ENCODE peak calls at places on chromosomes 12 and 14, in five cellular contexts. C, L, Z, N and F are unnamed samples. For H3K9me3, the result is how much of the 10 kb centered on the place peaks cover.

GRCh38 chr12:75809745-75810144 is 221.8 kb downstream of the PHLDA1 start:
- DNase-seq in C (no peak), Z (no peak), L (no peak), N (no peak), F (no peak)

GRCh38 chr14:22427771-22428228 is 161.2 kb downstream of the DAD1 start:
- DNase-seq in L (peak), C (peak), Z (no peak), N (peak), F (no peak)

GRCh38 chr12:41962171-41962572 is 182.5 kb downstream of the GXYLT1 start:
- DNase-seq in Z (no peak), L (no peak), N (peak), C (peak), F (no peak)

GRCh38 chr14:67265131-67265530 is 23.9 kb downstream of the PALS1 start:
- DNase-seq in Z (no peak), L (peak), C (no peak), N (no peak), F (no peak)

GRCh38 chr14:32933943-32934890 is 4.5 kb upstream of the NPAS3 start:
- DNase-seq in C (peak), N (no peak), L (peak), Z (no peak), F (no peak)

GRCh38 chr14:30883508-30884294 is 9.3 kb downstream of the COCH start:
- DNase-seq in L (no peak), N (no peak), C (no peak), Z (no peak), F (no peak)

GRCh38 chr14:104942586-104942985 is 17.9 kb downstream of the PLD4 start:
- DNase-seq in C (no peak), N (no peak), L (no peak), Z (no peak), F (no peak)

GRCh38 chr14:60647081-60647836 is 2.0 kb downstream of the SIX1 start:
- DNase-seq in L (peak), N (no peak), Z (no peak), C (peak), F (no peak)

GRCh38 chr12:71688961-71689570 is 3.2 kb downstream of the TMEM19 start:
- DNase-seq in N (no peak), L (no peak), Z (no peak), C (no peak), F (no peak)

GRCh38 chr14:53151523-53151866 is 1.6 kb downstream of the DDHD1 start:
- DNase-seq in L (no peak), Z (no peak), N (no peak), C (no peak), F (no peak)

GRCh38 chr12:131092911-131093901 is 139.5 kb downstream of the ADGRD1 start:
- DNase-seq in C (peak), N (no peak), L (no peak), Z (peak), F (no peak)

GRCh38 chr12:121186826-121187225 is 23.1 kb upstream of the P2RX4 start:
- DNase-seq in C (no peak), N (no peak), L (no peak), Z (no peak), F (no peak)

GRCh38 chr12:39440781-39441180 is 2.1 kb downstream of the KIF21A start:
- DNase-seq in Z (no peak), L (no peak), C (no peak), N (no peak), F (no peak)

GRCh38 chr12:125954362-125954761 is 889.1 kb downstream of the AACS start:
- DNase-seq in Z (no peak), C (no peak), N (no peak), L (no peak), F (no peak)
- H3K9me3 ChIP-seq in Z (under half), C (under half), N (under half), L (under half), F (under half)

DNA sequence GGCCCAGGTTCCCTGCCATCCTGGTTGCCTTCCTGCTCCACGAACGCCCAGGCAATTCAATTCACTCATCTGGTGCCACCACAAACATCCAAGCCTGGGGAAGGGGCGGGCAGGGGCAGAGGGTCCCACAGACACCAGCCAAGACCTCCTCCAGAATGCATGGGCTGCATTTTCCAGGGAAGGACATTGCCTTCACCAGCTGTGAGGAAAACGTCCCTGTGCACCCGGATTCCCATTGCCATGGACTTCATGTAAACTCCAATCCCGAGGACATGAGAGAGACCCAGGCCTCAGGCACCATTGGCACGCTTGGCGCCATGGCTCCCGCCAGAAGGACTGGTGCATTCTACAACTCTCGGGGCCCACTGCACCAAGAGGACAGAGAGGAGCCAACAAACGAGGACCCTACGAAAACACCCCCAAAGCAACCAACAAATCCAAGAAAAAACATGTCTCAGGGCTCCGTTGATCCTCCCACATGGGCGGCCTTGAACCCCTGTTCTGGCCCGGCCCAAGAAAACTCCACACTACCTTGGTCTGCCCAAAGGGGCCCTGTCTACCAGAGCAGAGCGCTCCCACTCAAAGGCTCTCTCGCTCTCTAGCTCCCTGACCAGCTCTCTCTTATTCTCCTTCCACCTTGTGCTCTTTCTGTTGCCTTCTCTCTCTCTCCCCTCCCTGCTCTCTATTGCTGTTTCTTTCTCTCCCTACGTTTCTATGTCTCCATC is 183.9 kb downstream of the ALG10 start:
- DNase-seq in C (no peak), Z (no peak), L (no peak), N (no peak), F (no peak)
- H3K9me3 ChIP-seq in C (under half), Z (under half), L (under half), N (under half), F (under half)

GRCh38 chr14:35124127-35124526 is 1.8 kb downstream of the PRORP start:
- DNase-seq in L (no peak), C (no peak), Z (no peak), N (no peak), F (no peak)

GRCh38 chr14:35121887-35122695 is at the start of the genes PPP2R3C and PRORP:
- DNase-seq in N (peak), L (peak), C (peak), Z (peak), F (peak)

GRCh38 chr14:35121026-35121886 is 534 bp downstream of the PPP2R3C start:
- DNase-seq in Z (peak), L (peak), C (peak), N (peak), F (no peak)

GRCh38 chr14:35123388-35123703 is 994 bp downstream of the PRORP start:
- DNase-seq in Z (no peak), N (no peak), C (no peak), L (no peak), F (no peak)

DNA sequence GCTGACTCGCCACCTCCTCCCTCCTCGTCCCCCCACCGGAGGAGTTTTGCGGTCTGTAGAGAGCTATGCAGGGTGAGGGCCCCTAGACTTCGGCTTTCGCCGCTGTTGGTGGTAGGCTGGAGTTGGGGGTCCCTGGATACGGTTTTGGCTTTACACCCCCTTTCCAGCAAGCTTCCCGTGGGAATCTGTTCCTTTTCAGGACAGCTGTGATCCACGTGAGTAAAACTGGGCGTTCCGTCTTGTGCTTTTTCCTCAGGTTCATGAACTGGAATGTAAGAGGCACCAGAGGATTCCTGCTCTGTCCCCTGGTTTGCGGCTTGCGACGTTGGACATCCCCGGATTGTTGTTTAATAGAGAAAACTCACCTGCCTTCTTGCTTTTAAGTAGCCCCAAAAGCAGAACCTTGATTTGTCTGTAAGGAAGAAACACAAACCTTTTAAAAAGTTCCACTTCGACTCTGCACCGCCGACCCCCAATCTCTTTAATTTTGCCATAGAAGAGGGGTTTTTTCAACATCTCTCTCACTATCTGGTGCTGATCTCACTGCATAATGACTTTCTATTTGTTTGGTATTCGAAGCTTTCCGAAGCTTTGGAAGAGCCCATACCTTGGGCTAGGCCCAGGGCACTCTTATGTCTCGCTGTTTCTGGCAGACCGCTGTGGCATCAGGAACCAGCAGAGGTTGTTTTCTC is 490 bp downstream of the PRORP start:
- DNase-seq in N (no peak), C (no peak), L (peak), Z (no peak), F (no peak)
- H3K9me3 ChIP-seq in N (under half), C (under half), L (under half), Z (under half), F (under half)

GRCh38 chr14:106811167-106811566 is 1284.8 kb downstream of the TMEM121 start:
- DNase-seq in Z (no peak), L (no peak), C (no peak), N (no peak), F (no peak)
- H3K9me3 ChIP-seq in Z (under half), L (under half), C (under half), N (under half), F (under half)

DNA sequence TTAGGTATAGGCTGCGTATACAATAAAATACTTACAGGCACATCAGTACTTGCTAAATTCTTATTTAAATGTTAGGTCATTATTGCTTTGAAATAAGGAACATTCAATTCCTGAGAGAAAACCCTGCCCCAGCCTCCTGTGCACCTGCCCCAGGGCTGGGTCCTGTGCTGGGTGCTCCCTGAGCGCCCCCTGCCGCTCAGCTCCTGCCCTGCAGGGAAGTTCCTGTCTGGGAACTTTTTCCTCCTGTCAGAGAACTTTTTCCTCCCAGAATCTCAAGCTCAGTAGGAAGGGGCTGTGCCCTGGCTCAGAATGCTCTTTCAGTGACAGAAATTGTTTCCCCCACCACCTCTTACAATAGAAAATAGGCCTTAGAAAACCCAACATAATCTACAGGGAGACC is 751.1 kb downstream of the TMEM121 start:
- DNase-seq in C (no peak), Z (peak), N (no peak), L (no peak), F (no peak)
- H3K9me3 ChIP-seq in C (under half), Z (under half), N (under half), L (under half), F (under half)

GRCh38 chr14:106562451-106562850 is 1036.1 kb downstream of the TMEM121 start:
- DNase-seq in C (no peak), N (no peak), Z (no peak), L (no peak), F (no peak)

DNA sequence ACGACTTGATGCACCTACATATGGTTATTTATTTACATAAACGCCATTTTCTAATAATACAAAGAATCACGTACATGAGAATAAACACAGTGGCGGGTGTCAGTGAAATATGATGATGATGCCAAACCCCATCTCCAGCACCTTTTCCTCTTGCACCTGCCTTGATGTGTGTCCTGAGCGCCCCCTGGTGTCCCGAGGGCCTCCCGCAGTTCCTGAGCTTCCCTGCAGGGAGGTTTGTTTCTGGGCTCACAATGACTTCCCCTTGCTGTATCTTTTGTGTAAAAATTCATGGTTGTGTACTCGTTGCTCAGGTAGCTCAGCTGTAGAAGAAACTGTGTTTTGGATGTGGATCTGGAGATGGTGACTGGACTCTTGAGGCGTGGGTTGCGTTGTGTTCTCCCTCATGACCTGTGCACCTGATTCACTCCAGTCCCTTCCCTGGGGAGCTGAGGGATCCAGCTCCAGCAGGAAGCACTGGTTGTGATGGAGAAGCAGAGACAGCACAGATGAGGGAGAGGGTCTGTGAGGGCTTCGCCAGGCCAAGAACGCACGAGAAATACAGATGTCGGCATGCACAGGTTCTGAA is 1037.8 kb downstream of the TMEM121 start:
- DNase-seq in Z (peak), L (no peak), C (no peak), N (no peak), F (peak)
- H3K9me3 ChIP-seq in Z (under half), L (under half), C (under half), N (under half), F (under half)

GRCh38 chr14:79196216-79196615 is 1015.1 kb downstream of the DIO2 start:
- DNase-seq in N (no peak), L (no peak), C (no peak), Z (no peak), F (no peak)
- H3K9me3 ChIP-seq in N (under half), L (under half), C (under half), Z (under half), F (under half)

GRCh38 chr14:36524874-36525745 is 5.1 kb upstream of the NKX2-1 start:
- DNase-seq in N (no peak), C (no peak), L (peak), Z (peak), F (no peak)
- H3K9me3 ChIP-seq in N (under half), C (under half), L (under half), Z (under half), F (under half)

GRCh38 chr12:132359551-132359950 is 30.2 kb upstream of the GALNT9 start:
- DNase-seq in N (no peak), Z (no peak), C (no peak), L (no peak), F (no peak)
- H3K9me3 ChIP-seq in N (under half), Z (under half), C (under half), L (under half), F (under half)

DNA sequence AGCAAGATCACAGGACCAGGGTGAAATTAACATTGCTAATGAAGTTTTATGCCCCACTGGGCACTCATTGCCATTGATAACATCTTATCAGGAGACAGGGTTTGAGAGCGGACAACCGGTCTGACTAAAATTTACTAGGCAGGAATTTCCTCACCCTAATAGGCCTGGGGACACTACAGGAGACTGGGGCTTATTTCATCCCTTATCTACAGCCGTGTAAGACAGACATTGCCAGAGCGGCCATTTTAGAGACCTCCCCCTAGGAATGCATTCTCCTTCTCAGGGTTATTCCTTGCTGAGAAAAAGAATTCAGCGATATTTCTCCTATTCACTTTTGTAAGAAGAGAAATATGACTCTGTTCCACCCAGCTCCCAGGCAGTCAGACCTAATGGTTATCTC is 8.3 kb downstream of the OR4K17 start:
- DNase-seq in L (no peak), N (no peak), Z (no peak), C (no peak), F (no peak)
- H3K9me3 ChIP-seq in L (under half), N (half or more), Z (under half), C (under half), F (under half)